ENCODE peak calls at places on chromosomes 3 and 15, in five cellular contexts. One of them, this sample, is unnamed. For H3K27me3 and H3K36me3, the result is how much of the 10 kb centered on the place peaks cover.

GRCh38 chr3:29557186-29557585 is 276.3 kb downstream of the RBMS3 start:
- DNase-seq in ovary: no peak
- DNase-seq in SK-N-SH: no peak
- DNase-seq in adipocyte: peak
- DNase-seq in lung: no peak
- DNase-seq in this sample: no peak

GRCh38 chr3:68121291-68121690 is 466.9 kb upstream of the SUCLG2 start:
- DNase-seq in SK-N-SH: no peak
- DNase-seq in ovary: no peak
- DNase-seq in lung: no peak
- DNase-seq in adipocyte: no peak
- DNase-seq in this sample: no peak

GRCh38 chr15:61421938-61422337 is 192.8 kb upstream of the RORA start:
- DNase-seq in lung: no peak
- DNase-seq in ovary: no peak
- DNase-seq in adipocyte: no peak
- DNase-seq in SK-N-SH: no peak
- DNase-seq in this sample: no peak

GRCh38 chr3:156233875-156234274 is 113.5 kb downstream of the KCNAB1 start:
- DNase-seq in SK-N-SH: no peak
- DNase-seq in lung: no peak
- DNase-seq in adipocyte: no peak
- DNase-seq in ovary: no peak
- DNase-seq in this sample: no peak

GRCh38 chr15:57406040-57406772 is 29.9 kb downstream of the CGNL1 start:
- DNase-seq in ovary: no peak
- DNase-seq in SK-N-SH: no peak
- DNase-seq in adipocyte: peak
- DNase-seq in lung: peak
- DNase-seq in this sample: no peak

GRCh38 chr15:34621675-34622074 is 38.2 kb upstream of the GOLGA8B start:
- DNase-seq in ovary: no peak
- DNase-seq in adipocyte: peak
- DNase-seq in lung: no peak
- DNase-seq in SK-N-SH: peak
- DNase-seq in this sample: no peak

GRCh38 chr3:192845196-192845855 is 72.3 kb downstream of the MB21D2 start:
- DNase-seq in adipocyte: peak
- DNase-seq in SK-N-SH: no peak
- DNase-seq in ovary: no peak
- DNase-seq in lung: no peak
- DNase-seq in this sample: no peak

GRCh38 chr3:98521897-98522537 is 685 bp downstream of the CLDND1 start:
- DNase-seq in ovary: peak
- DNase-seq in lung: peak
- DNase-seq in adipocyte: peak
- DNase-seq in SK-N-SH: peak
- DNase-seq in this sample: peak

GRCh38 chr3:13621381-13622221 is 72.7 kb downstream of the FBLN2 start:
- DNase-seq in SK-N-SH: no peak
- DNase-seq in lung: no peak
- DNase-seq in adipocyte: no peak
- DNase-seq in ovary: no peak
- DNase-seq in this sample: peak

GRCh38 chr3:105944281-105944680 is 75.5 kb upstream of the CBLB start:
- DNase-seq in adipocyte: peak
- DNase-seq in SK-N-SH: no peak
- DNase-seq in ovary: no peak
- DNase-seq in lung: no peak
- DNase-seq in this sample: no peak

GRCh38 chr3:78978037-78978436 is 789.8 kb downstream of the ROBO1 start:
- DNase-seq in adipocyte: peak
- DNase-seq in ovary: no peak
- DNase-seq in lung: no peak
- DNase-seq in SK-N-SH: no peak
- DNase-seq in this sample: no peak

GRCh38 chr3:195209083-195209835 is 61.7 kb downstream of the XXYLT1 start:
- DNase-seq in ovary: peak
- DNase-seq in SK-N-SH: peak
- DNase-seq in lung: no peak
- DNase-seq in adipocyte: no peak
- DNase-seq in this sample: no peak

GRCh38 chr3:50816896-50817295 is 142.2 kb downstream of the DOCK3 start:
- DNase-seq in adipocyte: no peak
- DNase-seq in ovary: no peak
- DNase-seq in SK-N-SH: no peak
- DNase-seq in lung: no peak
- DNase-seq in this sample: no peak

GRCh38 chr15:66172339-66172980 is 81.1 kb downstream of the MEGF11 start:
- DNase-seq in adipocyte: no peak
- DNase-seq in lung: no peak
- DNase-seq in ovary: no peak
- DNase-seq in SK-N-SH: no peak
- DNase-seq in this sample: no peak

GRCh38 chr3:50480471-50480870 is 23.0 kb downstream of the CACNA2D2 start:
- DNase-seq in adipocyte: no peak
- DNase-seq in SK-N-SH: no peak
- DNase-seq in lung: no peak
- DNase-seq in ovary: no peak
- DNase-seq in this sample: no peak

GRCh38 chr15:85406916-85407315 is 26.5 kb downstream of the AKAP13 start:
- DNase-seq in adipocyte: peak
- DNase-seq in lung: no peak
- DNase-seq in SK-N-SH: no peak
- DNase-seq in ovary: no peak
- DNase-seq in this sample: no peak

GRCh38 chr3:45024601-45025262 is 1.4 kb upstream of the CLEC3B start:
- DNase-seq in adipocyte: no peak
- DNase-seq in SK-N-SH: no peak
- DNase-seq in lung: no peak
- DNase-seq in ovary: no peak
- DNase-seq in this sample: no peak

GRCh38 chr3:14991818-14992612 is 44.6 kb downstream of the NR2C2 start:
- DNase-seq in SK-N-SH: no peak
- DNase-seq in lung: no peak
- DNase-seq in ovary: no peak
- DNase-seq in adipocyte: peak
- DNase-seq in this sample: no peak

GRCh38 chr3:183260167-183260904 is 7.3 kb downstream of the B3GNT5 start:
- DNase-seq in adipocyte: peak
- DNase-seq in lung: no peak
- DNase-seq in SK-N-SH: no peak
- DNase-seq in ovary: no peak
- DNase-seq in this sample: no peak

GRCh38 chr15:67998599-67999122 is 55.5 kb upstream of the PIAS1 start:
- DNase-seq in ovary: no peak
- DNase-seq in adipocyte: peak
- DNase-seq in SK-N-SH: no peak
- DNase-seq in lung: no peak
- DNase-seq in this sample: no peak

GRCh38 chr3:153749070-153749610 is 372.1 kb upstream of the ARHGEF26 start:
- DNase-seq in ovary: no peak
- DNase-seq in SK-N-SH: no peak
- DNase-seq in adipocyte: peak
- DNase-seq in lung: no peak
- DNase-seq in this sample: no peak

GRCh38 chr15:67853454-67853853 is 13.6 kb upstream of the RNU6-1 start:
- DNase-seq in adipocyte: no peak
- DNase-seq in SK-N-SH: no peak
- DNase-seq in lung: no peak
- DNase-seq in ovary: no peak
- DNase-seq in this sample: no peak

GRCh38 chr3:180036678-180037455 is at the start of gene PEX5L:
- DNase-seq in ovary: peak
- DNase-seq in lung: no peak
- DNase-seq in SK-N-SH: peak
- DNase-seq in adipocyte: peak
- DNase-seq in this sample: peak

GRCh38 chr3:62559831-62560445 is 186.6 kb upstream of the FEZF2 start:
- DNase-seq in lung: no peak
- DNase-seq in SK-N-SH: peak
- DNase-seq in adipocyte: peak
- DNase-seq in ovary: no peak
- DNase-seq in this sample: no peak

GRCh38 chr3:195540031-195540430 is 3.1 kb downstream of the PPP1R2 start:
- DNase-seq in adipocyte: no peak
- DNase-seq in lung: no peak
- DNase-seq in SK-N-SH: no peak
- DNase-seq in ovary: no peak
- DNase-seq in this sample: no peak

GRCh38 chr3:120088622-120089021 is 5.6 kb downstream of the GSK3B start:
- DNase-seq in SK-N-SH: no peak
- DNase-seq in adipocyte: no peak
- DNase-seq in lung: no peak
- DNase-seq in ovary: no peak
- DNase-seq in this sample: no peak

GRCh38 chr3:180680097-180680430 is 775 bp upstream of the CCDC39 start:
- DNase-seq in adipocyte: no peak
- DNase-seq in lung: peak
- DNase-seq in SK-N-SH: peak
- DNase-seq in ovary: peak
- DNase-seq in this sample: peak

GRCh38 chr15:38885001-38885400 is 320.4 kb upstream of the RASGRP1 start:
- DNase-seq in SK-N-SH: no peak
- DNase-seq in lung: no peak
- DNase-seq in ovary: no peak
- DNase-seq in adipocyte: peak
- DNase-seq in this sample: no peak

GRCh38 chr15:62932436-62932835 is 110.1 kb upstream of the TPM1 start:
- DNase-seq in ovary: no peak
- DNase-seq in SK-N-SH: no peak
- DNase-seq in adipocyte: peak
- DNase-seq in lung: no peak
- DNase-seq in this sample: no peak

GRCh38 chr3:173399001-173399400 is 1.5 kb downstream of the NLGN1 start:
- DNase-seq in adipocyte: no peak
- DNase-seq in SK-N-SH: no peak
- DNase-seq in lung: no peak
- DNase-seq in ovary: no peak
- DNase-seq in this sample: no peak

GRCh38 chr15:61480295-61480694 is 251.2 kb upstream of the RORA start:
- DNase-seq in adipocyte: no peak
- DNase-seq in SK-N-SH: no peak
- DNase-seq in ovary: no peak
- DNase-seq in lung: no peak
- DNase-seq in this sample: no peak

GRCh38 chr3:119600732-119601131 is 3.0 kb downstream of the PLA1A start:
- DNase-seq in SK-N-SH: peak
- DNase-seq in ovary: no peak
- DNase-seq in lung: no peak
- DNase-seq in adipocyte: no peak
- DNase-seq in this sample: peak

GRCh38 chr15:28086175-28086703 is 12.9 kb downstream of the OCA2 start:
- DNase-seq in SK-N-SH: peak
- DNase-seq in ovary: no peak
- DNase-seq in adipocyte: peak
- DNase-seq in lung: peak
- DNase-seq in this sample: peak

GRCh38 chr3:3443482-3443881 is 264.0 kb upstream of the CRBN start:
- DNase-seq in adipocyte: no peak
- DNase-seq in ovary: no peak
- DNase-seq in SK-N-SH: no peak
- DNase-seq in lung: no peak
- DNase-seq in this sample: no peak

GRCh38 chr3:56864886-56865527 is 63.3 kb upstream of the ARHGEF3 start:
- DNase-seq in SK-N-SH: no peak
- DNase-seq in adipocyte: no peak
- DNase-seq in lung: no peak
- DNase-seq in ovary: no peak
- DNase-seq in this sample: no peak

GRCh38 chr3:11390411-11391171 is 118.4 kb downstream of the ATG7 start:
- DNase-seq in lung: no peak
- DNase-seq in adipocyte: no peak
- DNase-seq in ovary: no peak
- DNase-seq in SK-N-SH: no peak
- DNase-seq in this sample: no peak

GRCh38 chr15:31440754-31441298 is 114.2 kb downstream of the KLF13 start:
- DNase-seq in SK-N-SH: peak
- DNase-seq in lung: no peak
- DNase-seq in adipocyte: peak
- DNase-seq in ovary: peak
- DNase-seq in this sample: peak
- H3K4me3 ChIP-seq in SK-N-SH: peak
- H3K4me3 ChIP-seq in lung: peak
- H3K4me3 ChIP-seq in adipocyte: peak
- H3K4me3 ChIP-seq in ovary: peak
- H3K4me3 ChIP-seq in this sample: peak

DNA sequence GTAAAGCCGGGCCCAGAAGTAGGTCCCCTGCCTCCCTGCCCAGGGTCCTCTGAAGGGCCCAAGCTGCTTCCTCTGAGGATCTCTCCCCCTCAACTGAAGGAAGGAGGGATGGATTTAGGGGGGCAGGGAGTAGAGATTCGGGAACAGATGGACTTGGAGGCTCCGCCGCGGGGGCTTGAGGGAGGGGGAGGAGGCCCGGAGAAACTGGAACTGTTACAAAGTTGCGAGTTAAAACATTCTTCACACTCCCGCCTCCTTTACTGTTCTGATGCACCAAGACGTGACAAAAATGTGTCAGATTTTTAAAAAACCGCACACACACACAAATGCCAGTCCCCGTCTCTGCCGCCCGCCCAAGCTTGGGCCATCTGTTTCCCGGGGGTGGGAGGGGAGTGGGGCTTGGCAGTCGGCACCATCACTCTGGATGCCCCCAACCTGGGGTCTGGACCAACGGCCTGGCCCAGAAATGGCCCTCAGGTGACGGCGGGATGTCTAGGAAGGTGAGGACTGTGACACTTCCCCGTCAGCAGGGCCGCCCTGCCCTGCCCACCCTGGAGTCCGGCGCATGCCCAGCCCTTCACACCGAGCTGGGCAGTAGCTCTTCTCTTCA is 25.0 kb upstream of the LINGO1 start:
- DNase-seq in lung: no peak
- DNase-seq in adipocyte: no peak
- DNase-seq in SK-N-SH: no peak
- DNase-seq in ovary: no peak
- DNase-seq in this sample: no peak
- H3K27me3 ChIP-seq in lung: under half
- H3K27me3 ChIP-seq in adipocyte: half or more
- H3K27me3 ChIP-seq in SK-N-SH: under half
- H3K27me3 ChIP-seq in ovary: under half
- H3K27me3 ChIP-seq in this sample: under half

GRCh38 chr15:80885180-80885579 is 104.4 kb downstream of the MESD start:
- DNase-seq in adipocyte: no peak
- DNase-seq in SK-N-SH: no peak
- DNase-seq in ovary: no peak
- DNase-seq in lung: no peak
- DNase-seq in this sample: no peak
- H3K36me3 ChIP-seq in adipocyte: half or more
- H3K36me3 ChIP-seq in SK-N-SH: under half
- H3K36me3 ChIP-seq in ovary: under half
- H3K36me3 ChIP-seq in lung: under half
- H3K36me3 ChIP-seq in this sample: under half

GRCh38 chr15:78564743-78565096 is 600 bp upstream of the CHRNA5 start:
- DNase-seq in lung: no peak
- DNase-seq in SK-N-SH: no peak
- DNase-seq in ovary: no peak
- DNase-seq in adipocyte: no peak
- DNase-seq in this sample: no peak
- H3K4me3 ChIP-seq in lung: no peak
- H3K4me3 ChIP-seq in SK-N-SH: peak
- H3K4me3 ChIP-seq in ovary: no peak
- H3K4me3 ChIP-seq in adipocyte: peak
- H3K4me3 ChIP-seq in this sample: peak

This sample was measured in H7.